ENCODE peak calls at places on chromosomes 11 and 22, in seven cellular contexts. H is stimulated activated CD4-positive, alpha-beta T cell treated with anti-CD3 and anti-CD28 coated beads, Interleukin-1b, Interleukin-23, amount 100 ng/mL, for 24 hours; G is naive thymus-derived CD8-positive, alpha-beta T cell; T is AG10803; D is T-cell; U is fibroblast of gingiva; L is AG04449. P is an unnamed sample.

GRCh38 chr11:62556872-62557631 is 10.4 kb upstream of the AHNAK start:
- DNase-seq in H (no peak), G (no peak), T (no peak), D (no peak), U (no peak), L (no peak), P (no peak)

GRCh38 chr11:83097671-83098070 is 26.0 kb upstream of the RAB30 start:
- DNase-seq in H (no peak), G (no peak), T (no peak), D (no peak), U (peak), L (no peak), P (no peak)

GRCh38 chr11:1827095-1827797 is 7.5 kb upstream of the SYT8 start:
- DNase-seq in H (no peak), G (no peak), T (peak), D (no peak), U (peak), L (peak), P (no peak)

GRCh38 chr22:47456031-47456430 is 693.6 kb downstream of the TBC1D22A start:
- DNase-seq in H (no peak), G (no peak), T (no peak), D (no peak), U (no peak), L (no peak), P (no peak)

GRCh38 chr22:46462726-46463371 is 74.6 kb downstream of the CELSR1 start:
- DNase-seq in H (no peak), G (no peak), T (peak), D (no peak), U (no peak), L (no peak), P (no peak)

GRCh38 chr11:45580399-45580798 is 85.0 kb downstream of the CHST1 start:
- DNase-seq in H (no peak), G (no peak), T (peak), D (no peak), U (no peak), L (no peak), P (no peak)

GRCh38 chr11:20155683-20156279 is 4.5 kb downstream of the DBX1 start:
- DNase-seq in H (no peak), G (no peak), T (no peak), D (no peak), U (no peak), L (no peak), P (no peak)

GRCh38 chr22:41913842-41914534 is 886 bp downstream of the SHISA8 start:
- DNase-seq in H (no peak), G (no peak), T (no peak), D (no peak), U (no peak), L (no peak), P (no peak)

GRCh38 chr11:102447193-102447592 is 5.4 kb downstream of the TMEM123 start:
- DNase-seq in H (no peak), G (no peak), T (no peak), D (no peak), U (no peak), L (no peak), P (no peak)

GRCh38 chr22:19795617-19796008 is 35.0 kb downstream of the TBX1 start:
- DNase-seq in H (no peak), G (no peak), T (peak), D (no peak), U (peak), L (no peak), P (no peak)

GRCh38 chr22:26548303-26548702 is 36.0 kb upstream of the TFIP11 start:
- DNase-seq in H (no peak), G (no peak), T (no peak), D (no peak), U (no peak), L (no peak), P (no peak)

GRCh38 chr11:84291996-84292395 is 1005.8 kb upstream of the CCDC90B start:
- DNase-seq in H (no peak), G (no peak), T (peak), D (no peak), U (no peak), L (no peak), P (no peak)

GRCh38 chr11:20030472-20030871 is 129.8 kb downstream of the DBX1 start:
- DNase-seq in H (no peak), G (no peak), T (no peak), D (no peak), U (no peak), L (no peak), P (no peak)

GRCh38 chr11:57728829-57729228 is 12.5 kb upstream of the SELENOH start:
- DNase-seq in H (no peak), G (no peak), T (no peak), D (no peak), U (no peak), L (no peak), P (no peak)

GRCh38 chr11:105448703-105449079 is 161.2 kb upstream of the GRIA4 start:
- DNase-seq in H (no peak), G (no peak), T (no peak), D (no peak), U (no peak), L (no peak), P (no peak)

GRCh38 chr11:110866081-110866480 is 153.8 kb upstream of the ARHGAP20 start:
- DNase-seq in H (no peak), G (no peak), T (no peak), D (no peak), U (peak), L (no peak), P (no peak)

GRCh38 chr11:110509485-110509884 is 79.7 kb downstream of the FDX1 start:
- DNase-seq in H (no peak), G (no peak), T (no peak), D (no peak), U (no peak), L (no peak), P (no peak)

GRCh38 chr11:44944853-44945235 is 5.8 kb downstream of the TP53I11 start:
- DNase-seq in H (no peak), G (no peak), T (no peak), D (no peak), U (no peak), L (no peak), P (no peak)

GRCh38 chr11:1060885-1061616 is 13.6 kb upstream of the MUC2 start:
- DNase-seq in H (no peak), G (no peak), T (peak), D (no peak), U (peak), L (no peak), P (peak)

GRCh38 chr11:46377266-46377665 is 4.2 kb upstream of the MDK start:
- DNase-seq in H (no peak), G (no peak), T (no peak), D (no peak), U (no peak), L (no peak), P (no peak)

GRCh38 chr11:95301497-95301896 is 70.5 kb upstream of the SESN3 start:
- DNase-seq in H (no peak), G (no peak), T (peak), D (no peak), U (no peak), L (no peak), P (no peak)

GRCh38 chr11:73931039-73931645 is 19.7 kb upstream of the DNAJB13 start:
- DNase-seq in H (no peak), G (peak), T (peak), D (no peak), U (peak), L (peak), P (no peak)

GRCh38 chr11:129691154-129691553 is 124.5 kb upstream of the TMEM45B start:
- DNase-seq in H (no peak), G (no peak), T (no peak), D (no peak), U (no peak), L (no peak), P (no peak)

GRCh38 chr22:24995649-24996180 is 43.2 kb downstream of the KIAA1671 start:
- DNase-seq in H (no peak), G (no peak), T (no peak), D (no peak), U (no peak), L (no peak), P (no peak)

GRCh38 chr11:92675303-92675702 is 294.1 kb upstream of the MTNR1B start:
- DNase-seq in H (no peak), G (no peak), T (no peak), D (no peak), U (no peak), L (no peak), P (no peak)

GRCh38 chr11:82865841-82866240 is 34.4 kb downstream of the PRCP start:
- DNase-seq in H (no peak), G (no peak), T (peak), D (no peak), U (no peak), L (no peak), P (no peak)

GRCh38 chr22:38828191-38828590 is 15.6 kb downstream of the NPTXR start:
- DNase-seq in H (no peak), G (no peak), T (no peak), D (no peak), U (no peak), L (no peak), P (no peak)

GRCh38 chr22:42067706-42068350 is 2.8 kb downstream of the NAGA start:
- DNase-seq in H (no peak), G (no peak), T (no peak), D (no peak), U (no peak), L (no peak), P (no peak)

GRCh38 chr11:78929092-78929905 is 354.6 kb upstream of the NARS2 start:
- DNase-seq in H (no peak), G (no peak), T (no peak), D (no peak), U (no peak), L (no peak), P (no peak)

GRCh38 chr22:29310863-29311339 is 4.5 kb downstream of the GAS2L1 start:
- DNase-seq in H (no peak), G (no peak), T (peak), D (no peak), U (peak), L (peak), P (peak)

GRCh38 chr22:47659467-47660302 is 897.2 kb downstream of the TBC1D22A start:
- DNase-seq in H (no peak), G (no peak), T (no peak), D (no peak), U (no peak), L (no peak), P (no peak)

GRCh38 chr11:12868315-12869073 is 140.6 kb upstream of the RASSF10 start:
- DNase-seq in H (no peak), G (no peak), T (no peak), D (no peak), U (no peak), L (no peak), P (no peak)